ENCODE peak calls at places on chromosomes 16 and 17, in seven cellular contexts. One of them, this sample, is unnamed.

GRCh38 chr17:77230436-77230830 is 89.7 kb downstream of the SEC14L1 start:
- DNase-seq in HL-60: no peak
- DNase-seq in GM12878: no peak
- DNase-seq in prostate gland: no peak
- DNase-seq in testis: no peak
- DNase-seq in MM.1S: no peak
- DNase-seq in cardiac fibroblast: no peak
- DNase-seq in this sample: no peak

GRCh38 chr17:82349287-82349701 is 9.8 kb upstream of the TEX19 start:
- DNase-seq in prostate gland: no peak
- DNase-seq in testis: no peak
- DNase-seq in HL-60: no peak
- DNase-seq in cardiac fibroblast: no peak
- DNase-seq in GM12878: no peak
- DNase-seq in MM.1S: no peak
- DNase-seq in this sample: no peak

GRCh38 chr17:83083368-83084201 is 4.2 kb downstream of the METRNL start:
- DNase-seq in prostate gland: no peak
- DNase-seq in HL-60: peak
- DNase-seq in MM.1S: no peak
- DNase-seq in testis: no peak
- DNase-seq in cardiac fibroblast: peak
- DNase-seq in GM12878: no peak
- DNase-seq in this sample: no peak

GRCh38 chr16:57530531-57531252 is 5.7 kb downstream of the CCDC102A start:
- DNase-seq in prostate gland: no peak
- DNase-seq in testis: peak
- DNase-seq in MM.1S: no peak
- DNase-seq in cardiac fibroblast: no peak
- DNase-seq in HL-60: no peak
- DNase-seq in GM12878: no peak
- DNase-seq in this sample: no peak

GRCh38 chr16:3470723-3471122 is 24.6 kb downstream of the C16orf90 start:
- DNase-seq in testis: no peak
- DNase-seq in cardiac fibroblast: no peak
- DNase-seq in prostate gland: no peak
- DNase-seq in MM.1S: no peak
- DNase-seq in HL-60: no peak
- DNase-seq in GM12878: no peak
- DNase-seq in this sample: no peak

GRCh38 chr17:30545024-30545423 is 67.8 kb downstream of the GOSR1 start:
- DNase-seq in GM12878: no peak
- DNase-seq in cardiac fibroblast: no peak
- DNase-seq in HL-60: peak
- DNase-seq in MM.1S: no peak
- DNase-seq in testis: no peak
- DNase-seq in prostate gland: no peak
- DNase-seq in this sample: no peak

GRCh38 chr16:54817432-54817831 is 113.2 kb upstream of the IRX5 start:
- DNase-seq in MM.1S: peak
- DNase-seq in cardiac fibroblast: peak
- DNase-seq in prostate gland: no peak
- DNase-seq in testis: no peak
- DNase-seq in HL-60: no peak
- DNase-seq in GM12878: no peak
- DNase-seq in this sample: no peak

GRCh38 chr16:52586159-52586558 is 39.2 kb upstream of the TOX3 start:
- DNase-seq in HL-60: no peak
- DNase-seq in prostate gland: no peak
- DNase-seq in testis: no peak
- DNase-seq in MM.1S: no peak
- DNase-seq in cardiac fibroblast: no peak
- DNase-seq in GM12878: no peak
- DNase-seq in this sample: no peak

GRCh38 chr17:79840204-79840988 is 1.2 kb upstream of the CBX4 start:
- DNase-seq in GM12878: no peak
- DNase-seq in cardiac fibroblast: peak
- DNase-seq in HL-60: no peak
- DNase-seq in prostate gland: peak
- DNase-seq in testis: peak
- DNase-seq in MM.1S: no peak
- DNase-seq in this sample: no peak

GRCh38 chr17:10368561-10368960 is 4.2 kb downstream of the MYH13 start:
- DNase-seq in cardiac fibroblast: no peak
- DNase-seq in prostate gland: no peak
- DNase-seq in MM.1S: no peak
- DNase-seq in GM12878: no peak
- DNase-seq in testis: no peak
- DNase-seq in HL-60: no peak
- DNase-seq in this sample: no peak

DNA sequence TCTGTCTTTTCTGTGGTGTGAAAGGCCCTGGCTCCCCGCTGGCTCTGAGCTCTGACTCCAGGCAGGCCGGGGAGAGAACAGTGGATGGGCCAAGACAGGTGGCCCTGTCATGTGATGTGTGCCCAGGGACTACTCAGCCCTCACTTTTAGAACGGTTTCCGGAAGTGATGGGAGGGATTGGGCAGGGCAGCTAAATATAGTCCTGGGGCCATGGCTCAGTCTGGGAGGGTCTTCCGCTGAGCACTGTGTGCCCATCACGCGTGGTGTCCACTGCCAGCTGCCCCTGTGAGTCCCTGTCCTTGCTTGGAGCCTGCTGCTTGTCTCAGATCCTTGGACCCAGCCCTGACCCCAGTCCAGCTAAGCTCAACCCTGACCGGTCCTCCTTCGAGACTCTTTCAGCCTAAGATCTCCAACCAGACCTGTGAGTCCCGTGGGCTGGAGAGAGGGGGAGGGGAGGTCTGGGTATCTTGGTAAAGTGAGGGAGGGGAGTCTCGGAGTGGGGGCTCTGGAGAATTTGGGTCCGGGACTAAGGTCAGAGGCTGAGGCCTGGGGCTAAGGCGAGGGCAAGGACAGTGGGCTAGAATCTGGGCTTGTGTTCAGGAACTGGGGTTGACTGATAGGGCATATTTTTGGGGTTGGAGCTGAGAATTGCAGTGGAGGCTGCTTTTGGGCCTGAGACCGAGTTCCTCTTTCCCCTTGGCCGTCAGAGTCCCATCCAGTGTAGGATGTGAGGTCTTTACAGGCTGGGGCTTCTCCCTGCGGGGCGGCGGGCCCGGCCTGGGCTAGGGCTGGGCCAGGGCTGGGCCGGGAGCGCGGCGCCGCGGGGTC is at the start of gene TRIM72:
- DNase-seq in testis: no peak
- DNase-seq in MM.1S: no peak
- DNase-seq in cardiac fibroblast: no peak
- DNase-seq in HL-60: no peak
- DNase-seq in prostate gland: no peak
- DNase-seq in GM12878: no peak
- DNase-seq in this sample: no peak
- H3K4me3 ChIP-seq in testis: peak
- H3K4me3 ChIP-seq in MM.1S: no peak
- H3K4me3 ChIP-seq in cardiac fibroblast: peak
- H3K4me3 ChIP-seq in HL-60: no peak
- H3K4me3 ChIP-seq in prostate gland: peak
- H3K4me3 ChIP-seq in GM12878: no peak
- H3K4me3 ChIP-seq in this sample: no peak

GRCh38 chr17:44205962-44206824 is 6.5 kb upstream of the ATXN7L3 start:
- DNase-seq in HL-60: no peak
- DNase-seq in cardiac fibroblast: no peak
- DNase-seq in GM12878: no peak
- DNase-seq in MM.1S: no peak
- DNase-seq in testis: no peak
- DNase-seq in prostate gland: no peak
- DNase-seq in this sample: no peak
- TF ChIP-seq CTCF in HL-60: no peak
- TF ChIP-seq CTCF in cardiac fibroblast: peak
- TF ChIP-seq CTCF in GM12878: peak
- TF ChIP-seq CTCF in MM.1S: no peak
- TF ChIP-seq CTCF in testis: no peak
- TF ChIP-seq CTCF in prostate gland: no peak
- TF ChIP-seq CTCF in this sample: peak

GRCh38 chr17:57363998-57364645 is 107.8 kb downstream of the MSI2 start:
- DNase-seq in prostate gland: no peak
- DNase-seq in testis: no peak
- DNase-seq in cardiac fibroblast: no peak
- DNase-seq in GM12878: no peak
- DNase-seq in MM.1S: no peak
- DNase-seq in HL-60: no peak
- DNase-seq in this sample: no peak
- H3K4me3 ChIP-seq in prostate gland: no peak
- H3K4me3 ChIP-seq in testis: no peak
- H3K4me3 ChIP-seq in cardiac fibroblast: no peak
- H3K4me3 ChIP-seq in GM12878: no peak
- H3K4me3 ChIP-seq in MM.1S: no peak
- H3K4me3 ChIP-seq in HL-60: no peak
- H3K4me3 ChIP-seq in this sample: no peak

GRCh38 chr16:389317-389716 is 7.5 kb upstream of the PGAP6 start:
- DNase-seq in cardiac fibroblast: no peak
- DNase-seq in HL-60: no peak
- DNase-seq in GM12878: no peak
- DNase-seq in MM.1S: no peak
- DNase-seq in prostate gland: no peak
- DNase-seq in testis: no peak
- DNase-seq in this sample: no peak

GRCh38 chr16:391885-392335 is 5.1 kb upstream of the NME4 start:
- DNase-seq in prostate gland: no peak
- DNase-seq in HL-60: peak
- DNase-seq in MM.1S: peak
- DNase-seq in cardiac fibroblast: peak
- DNase-seq in testis: peak
- DNase-seq in GM12878: no peak
- DNase-seq in this sample: peak

GRCh38 chr16:381788-382717 is at the start of gene PGAP6:
- DNase-seq in testis: peak
- DNase-seq in MM.1S: peak
- DNase-seq in prostate gland: peak
- DNase-seq in cardiac fibroblast: peak
- DNase-seq in HL-60: peak
- DNase-seq in GM12878: no peak
- DNase-seq in this sample: peak

GRCh38 chr16:383326-384020 is 1.7 kb upstream of the PGAP6 start:
- DNase-seq in cardiac fibroblast: no peak
- DNase-seq in MM.1S: no peak
- DNase-seq in GM12878: peak
- DNase-seq in testis: no peak
- DNase-seq in prostate gland: peak
- DNase-seq in HL-60: no peak
- DNase-seq in this sample: peak

DNA sequence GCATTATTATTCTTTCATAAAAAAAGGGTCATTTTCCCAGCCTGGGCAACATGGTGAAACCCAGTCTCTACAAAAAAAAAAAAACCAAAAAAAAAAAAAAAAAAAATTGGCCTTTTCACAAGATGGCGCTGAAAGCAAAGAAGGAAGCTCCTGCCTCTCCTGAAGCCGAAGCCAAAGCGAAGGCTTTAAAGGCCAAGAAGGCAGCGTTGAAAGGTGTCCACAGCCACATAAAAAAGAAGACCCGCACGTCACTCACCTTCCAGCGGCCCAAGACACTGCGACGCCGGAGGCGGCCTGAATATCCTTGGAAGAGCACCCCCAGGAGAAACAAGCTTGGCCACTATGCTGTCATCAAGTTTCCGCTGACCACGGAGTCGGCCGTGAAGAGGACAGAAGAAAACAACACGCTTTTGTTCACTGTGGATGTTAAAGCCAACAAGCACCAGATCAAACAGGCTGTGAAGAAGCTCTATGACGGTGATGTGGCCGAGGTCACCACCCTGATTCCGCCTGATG is 4.9 kb upstream of the PGAP6 start:
- DNase-seq in HL-60: no peak
- DNase-seq in cardiac fibroblast: peak
- DNase-seq in prostate gland: no peak
- DNase-seq in MM.1S: peak
- DNase-seq in GM12878: no peak
- DNase-seq in testis: peak
- DNase-seq in this sample: no peak
- TF ChIP-seq CTCF in HL-60: no peak
- TF ChIP-seq CTCF in cardiac fibroblast: no peak
- TF ChIP-seq CTCF in prostate gland: peak
- TF ChIP-seq CTCF in MM.1S: no peak
- TF ChIP-seq CTCF in GM12878: no peak
- TF ChIP-seq CTCF in testis: no peak
- TF ChIP-seq CTCF in this sample: no peak

DNA sequence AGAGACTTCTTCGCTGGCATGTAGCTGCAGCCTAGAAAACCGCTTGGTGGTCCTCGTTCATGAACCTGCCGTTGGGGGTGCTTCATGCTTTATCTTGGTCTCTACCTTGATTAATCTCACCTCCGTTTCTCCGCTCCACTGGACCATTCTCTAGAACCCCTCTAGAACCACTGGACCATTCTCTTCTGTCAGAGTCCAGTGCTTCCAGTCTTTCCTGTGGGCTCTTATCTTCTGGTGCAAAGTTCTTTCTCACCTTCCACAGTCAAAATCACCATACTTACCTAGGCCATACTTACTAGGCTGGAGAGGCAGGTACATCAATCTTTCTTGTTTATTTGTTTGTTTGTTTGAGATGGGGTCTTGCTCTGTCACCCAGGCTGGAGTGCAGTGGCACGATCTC is 71.4 kb downstream of the PITPNC1 start:
- DNase-seq in MM.1S: no peak
- DNase-seq in HL-60: no peak
- DNase-seq in cardiac fibroblast: no peak
- DNase-seq in GM12878: no peak
- DNase-seq in prostate gland: no peak
- DNase-seq in testis: no peak
- DNase-seq in this sample: no peak
- H3K4me3 ChIP-seq in MM.1S: no peak
- H3K4me3 ChIP-seq in HL-60: no peak
- H3K4me3 ChIP-seq in cardiac fibroblast: no peak
- H3K4me3 ChIP-seq in GM12878: no peak
- H3K4me3 ChIP-seq in prostate gland: no peak
- H3K4me3 ChIP-seq in testis: no peak
- H3K4me3 ChIP-seq in this sample: no peak

DNA sequence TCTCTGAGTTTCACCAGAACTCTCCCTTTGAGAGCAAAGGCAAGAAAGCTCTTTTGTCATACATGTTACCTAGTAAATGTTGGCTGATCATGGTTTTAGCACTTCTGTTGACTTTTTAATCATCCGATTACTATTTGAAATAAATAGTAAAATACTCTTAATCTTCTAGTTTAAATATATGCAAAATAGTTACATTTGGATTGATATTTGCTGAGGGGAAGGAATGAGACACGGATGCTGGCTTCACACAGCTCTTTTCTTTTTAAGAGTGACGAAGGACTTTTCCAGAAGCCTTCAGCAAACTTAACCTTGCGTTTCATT is 9.4 kb downstream of the NFATC3 start:
- DNase-seq in GM12878: no peak
- DNase-seq in cardiac fibroblast: no peak
- DNase-seq in MM.1S: no peak
- DNase-seq in HL-60: no peak
- DNase-seq in testis: no peak
- DNase-seq in prostate gland: no peak
- DNase-seq in this sample: no peak
- TF ChIP-seq CTCF in GM12878: no peak
- TF ChIP-seq CTCF in cardiac fibroblast: no peak
- TF ChIP-seq CTCF in MM.1S: no peak
- TF ChIP-seq CTCF in HL-60: no peak
- TF ChIP-seq CTCF in testis: no peak
- TF ChIP-seq CTCF in prostate gland: no peak
- TF ChIP-seq CTCF in this sample: no peak

GRCh38 chr17:35749560-35750412 is 3.3 kb downstream of the GAS2L2 start:
- DNase-seq in HL-60: no peak
- DNase-seq in cardiac fibroblast: peak
- DNase-seq in testis: no peak
- DNase-seq in GM12878: no peak
- DNase-seq in prostate gland: no peak
- DNase-seq in MM.1S: no peak
- DNase-seq in this sample: no peak
- H3K4me3 ChIP-seq in HL-60: no peak
- H3K4me3 ChIP-seq in cardiac fibroblast: peak
- H3K4me3 ChIP-seq in testis: peak
- H3K4me3 ChIP-seq in GM12878: no peak
- H3K4me3 ChIP-seq in prostate gland: no peak
- H3K4me3 ChIP-seq in MM.1S: no peak
- H3K4me3 ChIP-seq in this sample: no peak

This sample was measured in GM06990.